ENCODE peak calls at places on chromosomes 4 and X, in six cellular contexts. P is activated gamma-delta T cell treated with Interleukin-2 at 50 U/mL for 16 hours; V is activated T-cell treated with anti-CD3 and anti-CD28 coated beads, Interleukin-2, amount 50 U/mL, for 1 hour; M is T-cell; I is naive B cell; N is T follicular helper cell. Y is an unnamed sample.

GRCh38 chrX:131735127-131735526 is 191.3 kb downstream of the OR13H1 start:
- DNase-seq in V (no peak), N (no peak), I (no peak), P (no peak), M (no peak), Y (no peak)

GRCh38 chr4:75229783-75230570 is 284.2 kb downstream of the RCHY1 start:
- DNase-seq in V (no peak), N (no peak), M (no peak), P (no peak), I (no peak), Y (no peak)

GRCh38 chrX:133608406-133608805 is 193.1 kb upstream of the GPC4 start:
- DNase-seq in V (no peak), N (no peak), P (no peak), I (no peak), M (no peak), Y (no peak)

GRCh38 chr4:1208266-1208961 is 36.0 kb upstream of the SPON2 start:
- DNase-seq in N (no peak), I (no peak), V (no peak), P (no peak), M (no peak), Y (no peak)

GRCh38 chr4:2295535-2296442 is 33.9 kb upstream of the MXD4 start:
- DNase-seq in I (no peak), M (no peak), V (peak), P (no peak), N (no peak), Y (no peak)

GRCh38 chrX:20477836-20478532 is 211.3 kb upstream of the RPS6KA3 start:
- DNase-seq in M (no peak), V (no peak), I (no peak), N (no peak), P (no peak), Y (no peak)

GRCh38 chr4:15077969-15078368 is 75.7 kb downstream of the CPEB2 start:
- DNase-seq in N (no peak), I (no peak), P (no peak), V (no peak), M (no peak), Y (no peak)

GRCh38 chr4:110249687-110250387 is 51.4 kb upstream of the ELOVL6 start:
- DNase-seq in M (no peak), P (no peak), N (no peak), I (no peak), V (no peak), Y (no peak)

GRCh38 chrX:74537011-74537390 is 77.4 kb downstream of the RLIM start:
- DNase-seq in N (no peak), M (no peak), I (no peak), P (no peak), V (no peak), Y (no peak)

GRCh38 chr4:52069566-52069965 is 18.5 kb downstream of the SPATA18 start:
- DNase-seq in P (no peak), M (no peak), V (no peak), I (no peak), N (no peak), Y (no peak)

GRCh38 chrX:16617382-16617781 is 32.6 kb upstream of the S100G start:
- DNase-seq in P (no peak), I (no peak), M (no peak), V (no peak), N (no peak), Y (no peak)

GRCh38 chr4:158729716-158730559 is 6.7 kb upstream of the PPID start:
- DNase-seq in P (peak), M (peak), I (peak), N (peak), V (peak), Y (peak)

GRCh38 chr4:71290074-71290473 is 48.7 kb upstream of the SLC4A4 start:
- DNase-seq in I (no peak), V (no peak), P (no peak), N (no peak), M (no peak), Y (no peak)

GRCh38 chr4:85909851-85910250 is 434.9 kb downstream of the ARHGAP24 start:
- DNase-seq in V (no peak), N (no peak), M (no peak), I (no peak), P (no peak), Y (no peak)

GRCh38 chrX:130085551-130085986 is 24.7 kb downstream of the ELF4 start:
- DNase-seq in I (no peak), M (no peak), N (no peak), P (no peak), V (no peak), Y (no peak)

GRCh38 chrX:53681661-53682060 is 4.9 kb downstream of the HUWE1 start:
- DNase-seq in I (no peak), M (no peak), N (no peak), P (no peak), V (no peak), Y (no peak)

GRCh38 chr4:119726505-119726904 is 97.9 kb upstream of the PDE5A start:
- DNase-seq in P (no peak), M (no peak), I (no peak), V (no peak), N (no peak), Y (no peak)

GRCh38 chrX:17854069-17854468 is 7.0 kb downstream of the RAI2 start:
- DNase-seq in N (no peak), I (no peak), V (no peak), P (no peak), M (no peak), Y (no peak)

GRCh38 chrX:110418220-110418856 is 59.7 kb downstream of the RTL9 start:
- DNase-seq in I (no peak), M (no peak), N (no peak), V (no peak), P (no peak), Y (no peak)

GRCh38 chrX:45849261-45849660 is 648.6 kb upstream of the DIPK2B start:
- DNase-seq in M (peak), N (no peak), V (no peak), I (peak), P (peak), Y (peak)

GRCh38 chr4:38752393-38752961 is 30.3 kb downstream of the TLR10 start:
- DNase-seq in I (no peak), V (no peak), M (no peak), N (no peak), P (no peak), Y (no peak)

GRCh38 chr4:147576084-147576483 is 41.1 kb upstream of the TMEM184C start:
- DNase-seq in N (no peak), V (no peak), M (no peak), P (no peak), I (no peak), Y (no peak)

GRCh38 chr4:42282081-42282901 is 115.0 kb upstream of the SHISA3 start:
- DNase-seq in N (no peak), M (no peak), I (peak), P (no peak), V (no peak), Y (peak)

GRCh38 chr4:109434007-109434792 is 585 bp downstream of the SEC24B start:
- DNase-seq in V (peak), N (no peak), I (peak), P (peak), M (peak), Y (no peak)

GRCh38 chrX:14235004-14235403 is 205.3 kb upstream of the GEMIN8 start:
- DNase-seq in N (no peak), P (no peak), M (no peak), I (no peak), V (no peak), Y (no peak)

GRCh38 chr4:123356914-123357313 is 39.7 kb upstream of the SPRY1 start:
- DNase-seq in P (no peak), M (no peak), N (no peak), V (no peak), I (no peak), Y (no peak)

GRCh38 chr4:1258457-1258856 is 9.5 kb upstream of the CTBP1 start:
- DNase-seq in N (no peak), P (no peak), M (no peak), I (no peak), V (no peak), Y (no peak)